ENCODE peak calls at places on chromosomes 16 and 17, in six cellular contexts. L, W, O, J, H and F are unnamed samples.

GRCh38 chr16:58036943-58037342 is 11.4 kb downstream of the MMP15 start:
- DNase-seq in L (no peak), W (no peak), O (no peak), J (no peak), H (no peak), F (no peak)

GRCh38 chr17:35708951-35709350 is 22.5 kb upstream of the RASL10B start:
- DNase-seq in L (no peak), W (no peak), O (no peak), J (no peak), H (no peak), F (no peak)

GRCh38 chr17:67477687-67478086 is 100.6 kb downstream of the PITPNC1 start:
- DNase-seq in L (no peak), W (no peak), O (peak), J (no peak), H (no peak), F (no peak)

GRCh38 chr17:10033982-10034381 is 128.9 kb upstream of the RCVRN start:
- DNase-seq in L (no peak), W (peak), O (no peak), J (no peak), H (peak), F (no peak)

GRCh38 chr17:39002991-39003715 is 36.0 kb upstream of the FBXO47 start:
- DNase-seq in L (no peak), W (peak), O (no peak), J (peak), H (no peak), F (no peak)

GRCh38 chr16:81394966-81395655 is 49.5 kb upstream of the CMIP start:
- DNase-seq in L (no peak), W (no peak), O (no peak), J (peak), H (no peak), F (no peak)

GRCh38 chr17:78435330-78436005 is 57.0 kb downstream of the PGS1 start:
- DNase-seq in L (no peak), W (no peak), O (no peak), J (no peak), H (no peak), F (no peak)

GRCh38 chr16:1157639-1158455 is 4.9 kb downstream of the CACNA1H start:
- DNase-seq in L (no peak), W (no peak), O (no peak), J (no peak), H (no peak), F (no peak)

GRCh38 chr16:66486773-66487579 is 59.9 kb downstream of the BEAN1 start:
- DNase-seq in L (no peak), W (peak), O (no peak), J (peak), H (no peak), F (peak)

GRCh38 chr17:40121191-40121885 is 433 bp upstream of the MSL1 start:
- DNase-seq in L (peak), W (peak), O (no peak), J (no peak), H (peak), F (peak)

GRCh38 chr16:4566144-4566543 is 10.0 kb downstream of the C16orf96 start:
- DNase-seq in L (no peak), W (no peak), O (no peak), J (no peak), H (no peak), F (no peak)

GRCh38 chr16:87226926-87227650 is 90.1 kb downstream of the C16orf95 start:
- DNase-seq in L (peak), W (peak), O (no peak), J (peak), H (no peak), F (no peak)

GRCh38 chr16:2152695-2153506 is 2.7 kb upstream of the TRAF7 start:
- DNase-seq in L (no peak), W (no peak), O (no peak), J (no peak), H (peak), F (no peak)

GRCh38 chr16:48165961-48166578 is 10.3 kb upstream of the ABCC12 start:
- DNase-seq in L (no peak), W (no peak), O (no peak), J (no peak), H (no peak), F (no peak)

GRCh38 chr16:57058291-57058861 is 34.0 kb upstream of the CPNE2 start:
- DNase-seq in L (no peak), W (no peak), O (no peak), J (no peak), H (no peak), F (no peak)

GRCh38 chr17:28187931-28188330 is 131.1 kb upstream of the TMEM97 start:
- DNase-seq in L (no peak), W (no peak), O (no peak), J (no peak), H (no peak), F (no peak)

GRCh38 chr17:68832140-68832871 is 122.9 kb downstream of the ABCA8 start:
- DNase-seq in L (no peak), W (peak), O (no peak), J (peak), H (no peak), F (no peak)

GRCh38 chr17:32813021-32813420 is 63.9 kb downstream of the MYO1D start:
- DNase-seq in L (no peak), W (no peak), O (no peak), J (no peak), H (no peak), F (no peak)

GRCh38 chr16:73196670-73197069 is 148.7 kb upstream of the ZFHX3 start:
- DNase-seq in L (peak), W (peak), O (peak), J (peak), H (no peak), F (peak)

GRCh38 chr17:19867654-19868395 is at the start of gene ULK2:
- DNase-seq in L (peak), W (peak), O (peak), J (peak), H (peak), F (peak)

GRCh38 chr17:80175411-80175810 is 5.6 kb downstream of the CARD14 start:
- DNase-seq in L (no peak), W (no peak), O (no peak), J (no peak), H (no peak), F (no peak)

GRCh38 chr16:2482181-2483107 is 7.5 kb downstream of the TBC1D24 start:
- DNase-seq in L (peak), W (peak), O (no peak), J (no peak), H (no peak), F (peak)

GRCh38 chr16:50265716-50266336 is 525 bp upstream of the ADCY7 start:
- DNase-seq in L (no peak), W (peak), O (no peak), J (peak), H (peak), F (no peak)

GRCh38 chr17:40480501-40481003 is 20.9 kb downstream of the TNS4 start:
- DNase-seq in L (no peak), W (no peak), O (no peak), J (no peak), H (peak), F (no peak)

GRCh38 chr17:64507418-64507766 is 615 bp downstream of the CEP95 start:
- DNase-seq in L (no peak), W (peak), O (no peak), J (no peak), H (no peak), F (no peak)

GRCh38 chr16:2149630-2150417 is 1.4 kb downstream of the RAB26 start:
- DNase-seq in L (no peak), W (no peak), O (no peak), J (no peak), H (peak), F (no peak)

GRCh38 chr16:77897038-77897437 is 108.7 kb downstream of the VAT1L start:
- DNase-seq in L (no peak), W (no peak), O (no peak), J (no peak), H (no peak), F (no peak)

GRCh38 chr17:19800571-19800970 is 52.5 kb upstream of the ALDH3A1 start:
- DNase-seq in L (no peak), W (no peak), O (no peak), J (no peak), H (no peak), F (no peak)

GRCh38 chr17:21686165-21687015 is 5.9 kb upstream of the KCNJ18 start:
- DNase-seq in L (no peak), W (peak), O (no peak), J (no peak), H (peak), F (no peak)

GRCh38 chr17:43324205-43324893 is 74.4 kb upstream of the ARL4D start:
- DNase-seq in L (no peak), W (no peak), O (no peak), J (peak), H (peak), F (no peak)

GRCh38 chr17:67016039-67016762 is 28.2 kb upstream of the CACNG1 start:
- DNase-seq in L (no peak), W (no peak), O (no peak), J (no peak), H (no peak), F (no peak)

GRCh38 chr17:62825182-62825581 is 17.1 kb upstream of the MARCHF10 start:
- DNase-seq in L (no peak), W (no peak), O (no peak), J (no peak), H (no peak), F (no peak)
- H3K27ac ChIP-seq in L (no peak), W (no peak), O (no peak), J (no peak), H (no peak), F (no peak)

GRCh38 chr17:81253358-81254131 is 14.4 kb downstream of the NDUFAF8 start:
- DNase-seq in L (peak), W (no peak), O (no peak), J (no peak), H (no peak), F (peak)
- H3K27ac ChIP-seq in L (no peak), W (no peak), O (no peak), J (no peak), H (no peak), F (no peak)

GRCh38 chr17:54898576-54898975 is 2.1 kb upstream of the TOM1L1 start:
- DNase-seq in L (no peak), W (no peak), O (no peak), J (no peak), H (no peak), F (no peak)

GRCh38 chr17:54899201-54899600 is 1.5 kb upstream of the TOM1L1 start:
- DNase-seq in L (no peak), W (no peak), O (no peak), J (no peak), H (no peak), F (no peak)

GRCh38 chr17:54900457-54901229 is at the start of gene TOM1L1:
- DNase-seq in L (peak), W (peak), O (peak), J (peak), H (no peak), F (no peak)

GRCh38 chr17:54901230-54901847 is 687 bp downstream of the TOM1L1 start:
- DNase-seq in L (no peak), W (no peak), O (peak), J (no peak), H (no peak), F (no peak)

DNA sequence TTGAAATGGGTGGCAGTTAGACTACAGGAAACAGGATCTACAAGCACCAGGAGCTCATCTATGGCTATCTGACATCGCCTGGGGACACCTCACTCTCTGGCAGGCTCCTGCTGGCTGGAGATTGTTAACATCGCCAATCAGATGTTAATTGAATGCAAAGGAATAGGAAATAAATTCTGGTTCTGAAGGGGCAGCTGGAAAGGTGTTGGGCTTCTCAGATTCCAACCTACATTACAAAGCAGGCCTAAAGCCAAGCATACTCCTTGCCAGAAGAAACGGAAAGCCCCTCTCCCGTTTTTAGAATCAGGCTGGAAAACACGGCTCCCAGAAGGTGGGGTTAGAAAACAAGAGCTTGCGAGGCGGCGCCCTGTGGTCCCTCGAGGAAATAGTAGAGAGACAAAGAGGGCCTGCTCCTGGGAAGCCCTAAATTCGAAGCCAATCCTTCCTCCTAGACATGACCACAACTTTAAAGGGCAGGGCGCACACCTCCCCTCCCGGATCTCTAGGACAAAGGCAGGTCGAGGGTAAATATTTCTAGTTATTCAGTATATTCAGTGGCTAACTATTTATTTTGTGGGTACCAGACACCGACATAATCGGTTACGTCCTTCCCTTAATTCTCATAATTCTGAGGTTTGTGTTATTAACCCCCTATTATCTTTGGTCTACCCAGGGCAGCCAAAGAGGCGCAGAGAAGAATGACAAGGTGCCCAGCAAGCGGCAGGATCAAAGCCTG is 763 bp upstream of the TOM1L1 start:
- DNase-seq in L (peak), W (no peak), O (no peak), J (no peak), H (no peak), F (no peak)
- H3K27ac ChIP-seq in L (peak), W (no peak), O (peak), J (no peak), H (no peak), F (no peak)

GRCh38 chr16:23650674-23651073 is 9.4 kb downstream of the DCTN5 start:
- DNase-seq in L (no peak), W (no peak), O (no peak), J (no peak), H (no peak), F (no peak)
- H3K27ac ChIP-seq in L (no peak), W (no peak), O (no peak), J (no peak), H (no peak), F (no peak)

GRCh38 chr17:55420067-55420775 is 1.4 kb downstream of the MMD start:
- DNase-seq in L (no peak), W (no peak), O (no peak), J (no peak), H (no peak), F (no peak)

GRCh38 chr17:55423535-55423934 is 1.9 kb upstream of the MMD start:
- DNase-seq in L (no peak), W (no peak), O (no peak), J (no peak), H (no peak), F (no peak)

GRCh38 chr17:55420776-55421178 is 858 bp downstream of the MMD start:
- DNase-seq in L (peak), W (peak), O (no peak), J (peak), H (peak), F (peak)

GRCh38 chr17:55418369-55419268 is 3.0 kb downstream of the MMD start:
- DNase-seq in L (no peak), W (no peak), O (no peak), J (no peak), H (no peak), F (no peak)

GRCh38 chr17:55421179-55421934 is at the start of gene MMD:
- DNase-seq in L (no peak), W (peak), O (no peak), J (peak), H (peak), F (peak)
- H3K27ac ChIP-seq in L (peak), W (no peak), O (peak), J (peak), H (peak), F (peak)

GRCh38 chr16:88968589-88969280 is 8.3 kb downstream of the CBFA2T3 start:
- DNase-seq in L (no peak), W (no peak), O (no peak), J (no peak), H (peak), F (no peak)
- H3K27ac ChIP-seq in L (no peak), W (no peak), O (no peak), J (no peak), H (peak), F (no peak)

GRCh38 chr16:27398894-27399853 is 2.8 kb upstream of the IL21R start:
- DNase-seq in L (no peak), W (no peak), O (no peak), J (no peak), H (peak), F (no peak)
- H3K27ac ChIP-seq in L (no peak), W (no peak), O (no peak), J (no peak), H (no peak), F (no peak)

GRCh38 chr16:84884311-84885023 is 64.7 kb downstream of the CRISPLD2 start:
- DNase-seq in L (no peak), W (no peak), O (no peak), J (no peak), H (no peak), F (no peak)
- H3K27ac ChIP-seq in L (peak), W (no peak), O (no peak), J (no peak), H (no peak), F (peak)

GRCh38 chr16:84244728-84245127 is 4.9 kb upstream of the KCNG4 start:
- DNase-seq in L (no peak), W (no peak), O (no peak), J (no peak), H (no peak), F (no peak)
- H3K27ac ChIP-seq in L (no peak), W (no peak), O (no peak), J (no peak), H (no peak), F (no peak)

GRCh38 chr17:57913576-57914273 is 41.5 kb downstream of the CUEDC1 start:
- DNase-seq in L (no peak), W (no peak), O (no peak), J (no peak), H (no peak), F (no peak)

GRCh38 chr17:57915532-57915931 is 39.7 kb downstream of the CUEDC1 start:
- DNase-seq in L (no peak), W (no peak), O (no peak), J (no peak), H (no peak), F (no peak)

GRCh38 chr17:57911834-57912673 is 43.2 kb downstream of the CUEDC1 start:
- DNase-seq in L (peak), W (peak), O (peak), J (peak), H (no peak), F (peak)

GRCh38 chr17:57915980-57916757 is 39.0 kb downstream of the CUEDC1 start:
- DNase-seq in L (no peak), W (no peak), O (no peak), J (no peak), H (no peak), F (peak)

GRCh38 chr17:57914274-57915147 is 40.7 kb downstream of the CUEDC1 start:
- DNase-seq in L (no peak), W (no peak), O (no peak), J (no peak), H (no peak), F (no peak)
- H3K27ac ChIP-seq in L (peak), W (no peak), O (no peak), J (peak), H (no peak), F (peak)